ENCODE peak calls at places on chromosomes 5 and 9, in eight cellular contexts. One of them, this sample, is unnamed.

GRCh38 chr9:134536101-134536900 is 105.3 kb upstream of the COL5A1 start:
- DNase-seq in H9: no peak
- DNase-seq in mucosa of descending colon: peak; percentile 25
- DNase-seq in dorsolateral prefrontal cortex: no peak
- DNase-seq in AG09319: no peak
- DNase-seq in CD4-positive, alpha-beta T cell: no peak
- DNase-seq in chondrocyte: peak; percentile 72
- DNase-seq in progenitor cell of endocrine pancreas: no peak
- DNase-seq in this sample: no peak

GRCh38 chr5:127097288-127097687 is 24.0 kb upstream of the C5orf63 start:
- DNase-seq in mucosa of descending colon: no peak
- DNase-seq in dorsolateral prefrontal cortex: no peak
- DNase-seq in progenitor cell of endocrine pancreas: no peak
- DNase-seq in AG09319: no peak
- DNase-seq in H9: no peak
- DNase-seq in chondrocyte: no peak
- DNase-seq in CD4-positive, alpha-beta T cell: no peak
- DNase-seq in this sample: no peak

GRCh38 chr5:112142769-112143270 is 276.3 kb downstream of the EPB41L4A start:
- DNase-seq in AG09319: no peak
- DNase-seq in chondrocyte: no peak
- DNase-seq in dorsolateral prefrontal cortex: no peak
- DNase-seq in CD4-positive, alpha-beta T cell: no peak
- DNase-seq in H9: no peak
- DNase-seq in mucosa of descending colon: no peak
- DNase-seq in progenitor cell of endocrine pancreas: no peak
- DNase-seq in this sample: no peak

GRCh38 chr5:107812570-107813141 is 141.9 kb upstream of the EFNA5 start:
- DNase-seq in mucosa of descending colon: no peak
- DNase-seq in AG09319: no peak
- DNase-seq in H9: no peak
- DNase-seq in dorsolateral prefrontal cortex: peak; percentile 43
- DNase-seq in CD4-positive, alpha-beta T cell: no peak
- DNase-seq in chondrocyte: no peak
- DNase-seq in progenitor cell of endocrine pancreas: no peak
- DNase-seq in this sample: peak; percentile 59

GRCh38 chr5:136703706-136704105 is 338.4 kb upstream of the TRPC7 start:
- DNase-seq in dorsolateral prefrontal cortex: no peak
- DNase-seq in AG09319: no peak
- DNase-seq in mucosa of descending colon: no peak
- DNase-seq in H9: no peak
- DNase-seq in chondrocyte: no peak
- DNase-seq in progenitor cell of endocrine pancreas: no peak
- DNase-seq in CD4-positive, alpha-beta T cell: no peak
- DNase-seq in this sample: no peak

GRCh38 chr5:38622723-38623129 is 66.3 kb upstream of the LIFR start:
- DNase-seq in progenitor cell of endocrine pancreas: no peak
- DNase-seq in chondrocyte: no peak
- DNase-seq in H9: no peak
- DNase-seq in CD4-positive, alpha-beta T cell: no peak
- DNase-seq in dorsolateral prefrontal cortex: no peak
- DNase-seq in mucosa of descending colon: no peak
- DNase-seq in AG09319: no peak
- DNase-seq in this sample: no peak

GRCh38 chr5:82538339-82539034 is 260.3 kb upstream of the RPS23 start:
- DNase-seq in dorsolateral prefrontal cortex: no peak
- DNase-seq in chondrocyte: no peak
- DNase-seq in mucosa of descending colon: no peak
- DNase-seq in H9: no peak
- DNase-seq in progenitor cell of endocrine pancreas: no peak
- DNase-seq in CD4-positive, alpha-beta T cell: no peak
- DNase-seq in AG09319: peak; percentile 78
- DNase-seq in this sample: no peak

GRCh38 chr5:93890657-93891056 is 149.3 kb upstream of the POU5F2 start:
- DNase-seq in CD4-positive, alpha-beta T cell: no peak
- DNase-seq in AG09319: no peak
- DNase-seq in mucosa of descending colon: no peak
- DNase-seq in progenitor cell of endocrine pancreas: no peak
- DNase-seq in chondrocyte: no peak
- DNase-seq in dorsolateral prefrontal cortex: no peak
- DNase-seq in H9: no peak
- DNase-seq in this sample: no peak

GRCh38 chr5:176438959-176439757 is 9.0 kb upstream of the FAF2 start:
- DNase-seq in AG09319: no peak
- DNase-seq in H9: no peak
- DNase-seq in CD4-positive, alpha-beta T cell: no peak
- DNase-seq in mucosa of descending colon: no peak
- DNase-seq in dorsolateral prefrontal cortex: no peak
- DNase-seq in chondrocyte: no peak
- DNase-seq in progenitor cell of endocrine pancreas: no peak
- DNase-seq in this sample: no peak

GRCh38 chr5:139952464-139953070 is 90.5 kb downstream of the NRG2 start:
- DNase-seq in dorsolateral prefrontal cortex: no peak
- DNase-seq in AG09319: no peak
- DNase-seq in mucosa of descending colon: no peak
- DNase-seq in H9: no peak
- DNase-seq in chondrocyte: no peak
- DNase-seq in progenitor cell of endocrine pancreas: no peak
- DNase-seq in CD4-positive, alpha-beta T cell: no peak
- DNase-seq in this sample: no peak

GRCh38 chr5:82403026-82403425 is 124.9 kb upstream of the RPS23 start:
- DNase-seq in progenitor cell of endocrine pancreas: no peak
- DNase-seq in chondrocyte: no peak
- DNase-seq in H9: no peak
- DNase-seq in mucosa of descending colon: no peak
- DNase-seq in AG09319: no peak
- DNase-seq in dorsolateral prefrontal cortex: no peak
- DNase-seq in CD4-positive, alpha-beta T cell: no peak
- DNase-seq in this sample: no peak

GRCh38 chr5:93621340-93621872 is 38.4 kb downstream of the NR2F1 start:
- DNase-seq in AG09319: no peak
- DNase-seq in progenitor cell of endocrine pancreas: peak; percentile 51
- DNase-seq in chondrocyte: peak; percentile 96
- DNase-seq in mucosa of descending colon: peak; percentile 78
- DNase-seq in CD4-positive, alpha-beta T cell: no peak
- DNase-seq in H9: peak; percentile 72
- DNase-seq in dorsolateral prefrontal cortex: peak; percentile 90
- DNase-seq in this sample: peak; percentile 76

GRCh38 chr5:136080483-136081180 is 51.8 kb downstream of the TGFBI start:
- DNase-seq in chondrocyte: no peak
- DNase-seq in CD4-positive, alpha-beta T cell: peak; percentile 23
- DNase-seq in progenitor cell of endocrine pancreas: peak; percentile 41
- DNase-seq in H9: peak; percentile 87
- DNase-seq in dorsolateral prefrontal cortex: peak; percentile 52
- DNase-seq in mucosa of descending colon: peak; percentile 89
- DNase-seq in AG09319: peak; percentile 78
- DNase-seq in this sample: peak; percentile 52

GRCh38 chr5:174328626-174329299 is 283.3 kb downstream of the NSG2 start:
- DNase-seq in H9: no peak
- DNase-seq in AG09319: no peak
- DNase-seq in CD4-positive, alpha-beta T cell: no peak
- DNase-seq in dorsolateral prefrontal cortex: no peak
- DNase-seq in progenitor cell of endocrine pancreas: no peak
- DNase-seq in chondrocyte: peak; percentile 79
- DNase-seq in mucosa of descending colon: no peak
- DNase-seq in this sample: no peak

GRCh38 chr5:178483620-178484019 is 106.6 kb downstream of the COL23A1 start:
- DNase-seq in progenitor cell of endocrine pancreas: no peak
- DNase-seq in H9: no peak
- DNase-seq in dorsolateral prefrontal cortex: no peak
- DNase-seq in mucosa of descending colon: no peak
- DNase-seq in CD4-positive, alpha-beta T cell: peak; percentile 67
- DNase-seq in chondrocyte: no peak
- DNase-seq in AG09319: no peak
- DNase-seq in this sample: no peak

GRCh38 chr5:83475540-83476469 is 4.3 kb downstream of the VCAN start:
- DNase-seq in mucosa of descending colon: no peak
- DNase-seq in CD4-positive, alpha-beta T cell: no peak
- DNase-seq in H9: no peak
- DNase-seq in chondrocyte: no peak
- DNase-seq in AG09319: peak; percentile 72
- DNase-seq in progenitor cell of endocrine pancreas: no peak
- DNase-seq in dorsolateral prefrontal cortex: no peak
- DNase-seq in this sample: no peak

GRCh38 chr5:174724484-174725260 is at the start of gene MSX2:
- DNase-seq in CD4-positive, alpha-beta T cell: peak; percentile 6
- DNase-seq in chondrocyte: peak; percentile 97
- DNase-seq in H9: peak; percentile 91
- DNase-seq in dorsolateral prefrontal cortex: peak; percentile 47
- DNase-seq in mucosa of descending colon: peak; percentile 87
- DNase-seq in progenitor cell of endocrine pancreas: peak; percentile 80
- DNase-seq in AG09319: peak; percentile 73
- DNase-seq in this sample: peak; percentile 87

GRCh38 chr5:28810751-28811136 is 1772.4 kb upstream of the CDH9 start:
- DNase-seq in AG09319: no peak
- DNase-seq in chondrocyte: no peak
- DNase-seq in H9: no peak
- DNase-seq in dorsolateral prefrontal cortex: no peak
- DNase-seq in mucosa of descending colon: no peak
- DNase-seq in CD4-positive, alpha-beta T cell: no peak
- DNase-seq in progenitor cell of endocrine pancreas: no peak
- DNase-seq in this sample: no peak

GRCh38 chr9:86469476-86470087 is 115.4 kb upstream of the TUT7 start:
- DNase-seq in mucosa of descending colon: no peak
- DNase-seq in progenitor cell of endocrine pancreas: no peak
- DNase-seq in CD4-positive, alpha-beta T cell: no peak
- DNase-seq in chondrocyte: no peak
- DNase-seq in dorsolateral prefrontal cortex: no peak
- DNase-seq in AG09319: no peak
- DNase-seq in H9: no peak
- DNase-seq in this sample: no peak

GRCh38 chr5:143671644-143672569 is 140.1 kb upstream of the HMHB1 start:
- DNase-seq in H9: no peak
- DNase-seq in chondrocyte: no peak
- DNase-seq in mucosa of descending colon: no peak
- DNase-seq in CD4-positive, alpha-beta T cell: no peak
- DNase-seq in AG09319: no peak
- DNase-seq in progenitor cell of endocrine pancreas: no peak
- DNase-seq in dorsolateral prefrontal cortex: no peak
- DNase-seq in this sample: no peak

GRCh38 chr9:32706004-32706749 is 70.7 kb upstream of the TAF1L start:
- DNase-seq in CD4-positive, alpha-beta T cell: no peak
- DNase-seq in chondrocyte: no peak
- DNase-seq in progenitor cell of endocrine pancreas: no peak
- DNase-seq in mucosa of descending colon: no peak
- DNase-seq in H9: no peak
- DNase-seq in AG09319: no peak
- DNase-seq in dorsolateral prefrontal cortex: no peak
- DNase-seq in this sample: no peak

DNA sequence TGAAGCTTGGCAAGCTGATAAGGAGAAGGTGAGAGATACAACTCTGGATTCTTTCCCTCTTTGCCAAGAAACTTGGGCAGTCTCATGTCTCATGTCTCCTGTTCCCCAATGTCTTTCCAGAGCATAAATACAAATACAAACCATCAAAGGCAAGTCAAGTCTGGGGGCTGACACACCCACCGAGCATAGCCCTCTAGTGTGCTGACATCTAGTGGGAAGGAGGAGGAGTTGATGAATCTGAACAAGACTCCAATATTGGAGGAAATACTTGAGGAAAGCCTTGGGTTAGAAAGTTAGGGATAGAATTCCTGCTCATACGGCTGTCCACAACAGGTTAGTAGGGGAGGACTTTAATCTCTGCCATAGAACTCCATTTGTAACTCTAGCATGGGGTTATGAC is 8.6 kb downstream of the MLANA start:
- DNase-seq in CD4-positive, alpha-beta T cell: no peak
- DNase-seq in mucosa of descending colon: no peak
- DNase-seq in chondrocyte: no peak
- DNase-seq in progenitor cell of endocrine pancreas: no peak
- DNase-seq in H9: no peak
- DNase-seq in AG09319: no peak
- DNase-seq in dorsolateral prefrontal cortex: no peak
- DNase-seq in this sample: no peak
- TF ChIP-seq CTCF in CD4-positive, alpha-beta T cell: peak; percentile 28
- TF ChIP-seq CTCF in mucosa of descending colon: no peak
- TF ChIP-seq CTCF in chondrocyte: peak; percentile 36
- TF ChIP-seq CTCF in progenitor cell of endocrine pancreas: no peak
- TF ChIP-seq CTCF in H9: peak; percentile 60
- TF ChIP-seq CTCF in AG09319: no peak
- TF ChIP-seq CTCF in dorsolateral prefrontal cortex: no peak
- TF ChIP-seq CTCF in this sample: no peak

GRCh38 chr5:124906339-124907097 is 160.1 kb upstream of the ZNF608 start:
- DNase-seq in mucosa of descending colon: peak; percentile 54
- DNase-seq in dorsolateral prefrontal cortex: peak; percentile 53
- DNase-seq in H9: no peak
- DNase-seq in progenitor cell of endocrine pancreas: no peak
- DNase-seq in CD4-positive, alpha-beta T cell: no peak
- DNase-seq in AG09319: peak; percentile 44
- DNase-seq in chondrocyte: no peak
- DNase-seq in this sample: peak; percentile 18
- TF ChIP-seq CTCF in mucosa of descending colon: no peak
- TF ChIP-seq CTCF in dorsolateral prefrontal cortex: no peak
- TF ChIP-seq CTCF in H9: no peak
- TF ChIP-seq CTCF in progenitor cell of endocrine pancreas: no peak
- TF ChIP-seq CTCF in CD4-positive, alpha-beta T cell: no peak
- TF ChIP-seq CTCF in AG09319: peak; percentile 19
- TF ChIP-seq CTCF in chondrocyte: peak; percentile 61
- TF ChIP-seq CTCF in this sample: no peak

GRCh38 chr5:43701227-43701626 is 98.2 kb downstream of the NNT start:
- DNase-seq in chondrocyte: no peak
- DNase-seq in mucosa of descending colon: no peak
- DNase-seq in dorsolateral prefrontal cortex: no peak
- DNase-seq in CD4-positive, alpha-beta T cell: no peak
- DNase-seq in progenitor cell of endocrine pancreas: no peak
- DNase-seq in H9: no peak
- DNase-seq in AG09319: no peak
- DNase-seq in this sample: no peak
- TF ChIP-seq CTCF in chondrocyte: no peak
- TF ChIP-seq CTCF in mucosa of descending colon: no peak
- TF ChIP-seq CTCF in dorsolateral prefrontal cortex: no peak
- TF ChIP-seq CTCF in CD4-positive, alpha-beta T cell: no peak
- TF ChIP-seq CTCF in progenitor cell of endocrine pancreas: no peak
- TF ChIP-seq CTCF in H9: no peak
- TF ChIP-seq CTCF in AG09319: no peak
- TF ChIP-seq CTCF in this sample: no peak

GRCh38 chr9:20622330-20623020 is at the start of gene MLLT3:
- DNase-seq in chondrocyte: peak; percentile 96
- DNase-seq in progenitor cell of endocrine pancreas: peak; percentile 87
- DNase-seq in H9: peak; percentile 96
- DNase-seq in AG09319: peak; percentile 90
- DNase-seq in mucosa of descending colon: peak; percentile 98
- DNase-seq in CD4-positive, alpha-beta T cell: peak; percentile 97
- DNase-seq in dorsolateral prefrontal cortex: peak; percentile 95
- DNase-seq in this sample: peak; percentile 97
- TF ChIP-seq CTCF in chondrocyte: no peak
- TF ChIP-seq CTCF in progenitor cell of endocrine pancreas: no peak
- TF ChIP-seq CTCF in H9: no peak
- TF ChIP-seq CTCF in AG09319: no peak
- TF ChIP-seq CTCF in mucosa of descending colon: no peak
- TF ChIP-seq CTCF in CD4-positive, alpha-beta T cell: no peak
- TF ChIP-seq CTCF in dorsolateral prefrontal cortex: no peak
- TF ChIP-seq CTCF in this sample: no peak

DNA sequence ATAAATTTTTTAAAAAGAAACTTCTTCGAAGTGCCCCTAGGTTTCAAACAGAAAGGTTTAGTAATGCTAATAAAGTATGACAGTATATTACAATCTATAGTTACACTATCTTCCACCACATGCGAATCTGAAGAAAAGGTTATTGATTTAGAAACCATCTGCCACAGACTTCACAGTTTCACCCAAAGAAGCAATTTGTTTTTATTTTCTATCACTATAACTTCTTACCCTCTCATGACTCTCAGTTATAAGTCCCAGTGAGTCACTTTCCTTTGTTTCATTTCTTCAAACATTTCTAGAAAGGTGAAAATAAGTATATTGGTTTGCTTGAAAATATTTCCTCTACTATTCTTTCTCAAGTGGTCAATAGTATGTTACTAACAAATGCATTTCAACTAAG is 93.6 kb downstream of the MCTP1 start:
- DNase-seq in dorsolateral prefrontal cortex: no peak
- DNase-seq in H9: no peak
- DNase-seq in chondrocyte: no peak
- DNase-seq in mucosa of descending colon: no peak
- DNase-seq in CD4-positive, alpha-beta T cell: no peak
- DNase-seq in AG09319: no peak
- DNase-seq in progenitor cell of endocrine pancreas: no peak
- DNase-seq in this sample: no peak
- TF ChIP-seq CTCF in dorsolateral prefrontal cortex: no peak
- TF ChIP-seq CTCF in H9: no peak
- TF ChIP-seq CTCF in chondrocyte: no peak
- TF ChIP-seq CTCF in mucosa of descending colon: no peak
- TF ChIP-seq CTCF in CD4-positive, alpha-beta T cell: no peak
- TF ChIP-seq CTCF in AG09319: no peak
- TF ChIP-seq CTCF in progenitor cell of endocrine pancreas: no peak
- TF ChIP-seq CTCF in this sample: no peak

This sample was measured in glutamatergic neuron.